ENCODE peak calls at places on chromosomes 16 and 17, in four cellular contexts. O is A172, M is mucosa of descending colon, I is amniotic stem cell. Y is an unnamed sample.

GRCh38 chr16:62450291-62450690 is 414.1 kb upstream of the CDH8 start:
- DNase-seq in O (no peak), I (no peak), M (no peak), Y (no peak)

GRCh38 chr17:50841949-50842354 is 6.6 kb downstream of the WFIKKN2 start:
- DNase-seq in M (no peak), I (peak), O (peak), Y (peak)

GRCh38 chr17:40516581-40517285 is 15.3 kb upstream of the TNS4 start:
- DNase-seq in M (peak), I (no peak), O (peak), Y (peak)

GRCh38 chr17:73594025-73594424 is 50.2 kb downstream of the SDK2 start:
- DNase-seq in M (no peak), O (no peak), I (no peak), Y (no peak)

GRCh38 chr17:50440172-50440837 is 14.3 kb downstream of the ACSF2 start:
- DNase-seq in O (no peak), M (peak), I (no peak), Y (no peak)

GRCh38 chr17:61219460-61219859 is 180.2 kb upstream of the TBX2 start:
- DNase-seq in M (no peak), I (no peak), O (no peak), Y (no peak)

GRCh38 chr16:77782694-77783093 is 5.7 kb upstream of the VAT1L start:
- DNase-seq in I (no peak), O (no peak), M (no peak), Y (no peak)

GRCh38 chr17:9386401-9386800 is 189.2 kb downstream of the STX8 start:
- DNase-seq in O (no peak), M (no peak), I (no peak), Y (no peak)

GRCh38 chr17:75703591-75703990 is 17.7 kb upstream of the ITGB4 start:
- DNase-seq in O (no peak), I (no peak), M (no peak), Y (no peak)

GRCh38 chr17:74924250-74924948 is at the start of gene OTOP2:
- DNase-seq in M (no peak), O (no peak), I (no peak), Y (no peak)

GRCh38 chr17:39677072-39677471 is 8.8 kb downstream of the PNMT start:
- DNase-seq in O (no peak), I (no peak), M (no peak), Y (no peak)

GRCh38 chr16:31458073-31458834 is 1.0 kb upstream of the ARMC5 start:
- DNase-seq in I (no peak), M (peak), O (peak), Y (peak)

GRCh38 chr17:78725448-78726021 is 56.5 kb downstream of the CYTH1 start:
- DNase-seq in O (no peak), M (no peak), I (no peak), Y (no peak)

GRCh38 chr17:60661489-60661888 is 16.2 kb upstream of the BCAS3 start:
- DNase-seq in O (no peak), I (no peak), M (no peak), Y (no peak)

GRCh38 chr17:6279659-6280058 is 155.3 kb downstream of the AIPL1 start:
- DNase-seq in M (no peak), O (peak), I (no peak), Y (no peak)

GRCh38 chr17:82077617-82078358 is 12.2 kb upstream of the DUS1L start:
- DNase-seq in O (no peak), M (no peak), I (no peak), Y (no peak)

GRCh38 chr17:51540151-51540550 is 279.8 kb downstream of the UTP18 start:
- DNase-seq in I (no peak), O (peak), M (no peak), Y (no peak)

GRCh38 chr16:86604436-86605220 is 26.3 kb downstream of the FOXL1 start:
- DNase-seq in M (no peak), I (no peak), O (no peak), Y (peak)

GRCh38 chr17:42547001-42547461 is 5.7 kb upstream of the HSD17B1 start:
- DNase-seq in I (no peak), O (no peak), M (peak), Y (no peak)

GRCh38 chr16:6926341-6926740 is 406.3 kb upstream of the RBFOX1 start:
- DNase-seq in I (no peak), O (no peak), M (no peak), Y (no peak)

GRCh38 chr16:56851671-56852400 is 13.2 kb upstream of the SLC12A3 start:
- DNase-seq in I (no peak), M (peak), O (no peak), Y (no peak)

GRCh38 chr16:53732296-53732929 is 28.5 kb downstream of the FTO start:
- DNase-seq in O (no peak), I (peak), M (no peak), Y (no peak)

GRCh38 chr16:69476920-69477418 is 52.5 kb downstream of the CYB5B start:
- DNase-seq in I (peak), O (peak), M (no peak), Y (no peak)

GRCh38 chr17:4175921-4176802 is 33.2 kb downstream of the CYB5D2 start:
- DNase-seq in O (no peak), I (peak), M (no peak), Y (peak)

GRCh38 chr16:3902731-3903130 is 22.2 kb upstream of the CREBBP start:
- DNase-seq in M (no peak), O (no peak), I (no peak), Y (no peak)

GRCh38 chr17:69518951-69519350 is 104.5 kb downstream of the MAP2K6 start:
- DNase-seq in O (no peak), M (no peak), I (no peak), Y (no peak)

GRCh38 chr17:71849783-71850768 is 270.7 kb upstream of the SOX9 start:
- DNase-seq in O (no peak), M (no peak), I (no peak), Y (no peak)

GRCh38 chr17:73043686-73044581 is 48.6 kb downstream of the SLC39A11 start:
- DNase-seq in I (no peak), O (no peak), M (no peak), Y (no peak)

Y was measured in effector memory CD8-positive, alpha-beta T cell.